ENCODE peak calls at places on chromosomes 16 and 17, in four cellular contexts. One of them, this sample, is unnamed.

GRCh38 chr17:42276359-42276608 is at the start of gene STAT5B:
- DNase-seq in NCI-H524 treated with DMSO at 0.1 percent for 48 hours: no peak
- DNase-seq in NCI-H2029: peak
- DNase-seq in HFFc6: no peak
- DNase-seq in this sample: no peak

GRCh38 chr17:77434136-77435114 is 293.7 kb downstream of the SEC14L1 start:
- DNase-seq in NCI-H2029: no peak
- DNase-seq in NCI-H524 treated with DMSO at 0.1 percent for 48 hours: no peak
- DNase-seq in HFFc6: no peak
- DNase-seq in this sample: no peak

GRCh38 chr16:82344157-82344556 is 174.1 kb upstream of the MPHOSPH6 start:
- DNase-seq in NCI-H524 treated with DMSO at 0.1 percent for 48 hours: no peak
- DNase-seq in HFFc6: no peak
- DNase-seq in NCI-H2029: no peak
- DNase-seq in this sample: no peak

GRCh38 chr16:68835970-68836369 is 7.4 kb upstream of the TANGO6 start:
- DNase-seq in HFFc6: no peak
- DNase-seq in NCI-H524 treated with DMSO at 0.1 percent for 48 hours: no peak
- DNase-seq in NCI-H2029: no peak
- DNase-seq in this sample: no peak

GRCh38 chr16:71311553-71312158 is 22.5 kb upstream of the CMTR2 start:
- DNase-seq in NCI-H524 treated with DMSO at 0.1 percent for 48 hours: no peak
- DNase-seq in HFFc6: no peak
- DNase-seq in NCI-H2029: no peak
- DNase-seq in this sample: no peak

GRCh38 chr17:72426948-72427760 is 306.3 kb downstream of the SOX9 start:
- DNase-seq in NCI-H2029: no peak
- DNase-seq in HFFc6: no peak
- DNase-seq in NCI-H524 treated with DMSO at 0.1 percent for 48 hours: no peak
- DNase-seq in this sample: no peak

GRCh38 chr17:77728022-77728671 is 230.4 kb upstream of the TNRC6C start:
- DNase-seq in HFFc6: peak
- DNase-seq in NCI-H2029: peak
- DNase-seq in NCI-H524 treated with DMSO at 0.1 percent for 48 hours: peak
- DNase-seq in this sample: peak

GRCh38 chr16:27972500-27972899 is 91.0 kb downstream of the GSG1L start:
- DNase-seq in NCI-H524 treated with DMSO at 0.1 percent for 48 hours: peak
- DNase-seq in HFFc6: peak
- DNase-seq in NCI-H2029: peak
- DNase-seq in this sample: peak

GRCh38 chr17:48908853-48909394 is 717 bp downstream of the UBE2Z start:
- DNase-seq in HFFc6: peak
- DNase-seq in NCI-H2029: peak
- DNase-seq in NCI-H524 treated with DMSO at 0.1 percent for 48 hours: peak
- DNase-seq in this sample: peak

GRCh38 chr16:6863135-6863534 is 469.5 kb upstream of the RBFOX1 start:
- DNase-seq in NCI-H524 treated with DMSO at 0.1 percent for 48 hours: no peak
- DNase-seq in HFFc6: no peak
- DNase-seq in NCI-H2029: no peak
- DNase-seq in this sample: no peak

GRCh38 chr17:75872434-75873351 is 5.7 kb downstream of the TRIM47 start:
- DNase-seq in NCI-H2029: peak
- DNase-seq in NCI-H524 treated with DMSO at 0.1 percent for 48 hours: no peak
- DNase-seq in HFFc6: peak
- DNase-seq in this sample: no peak

This sample was measured in DMS 273 treated with DMSO at 0.1 percent for 48 hours.